ENCODE peak calls at places on chromosomes 16 and 17, in four cellular contexts. K is stimulated activated CD4-positive, alpha-beta T cell treated with anti-CD3 and anti-CD28 coated beads, Interleukin-1b, Interleukin-23, amount 100 ng/mL, for 1 hour; A is H7; W is fibroblast of gingiva. C is an unnamed sample.

GRCh38 chr16:82643936-82644630 is 17.3 kb downstream of the CDH13 start:
- DNase-seq in K (no peak), W (no peak), A (peak; percentile 37), C (no peak)

GRCh38 chr16:89183463-89183862 is 11.9 kb downstream of the CDH15 start:
- DNase-seq in A (no peak), W (no peak), K (no peak), C (no peak)

GRCh38 chr16:48276102-48276501 is 28.8 kb upstream of the ABCC11 start:
- DNase-seq in K (no peak), W (no peak), A (no peak), C (no peak)

GRCh38 chr17:71914812-71915211 is 206.0 kb upstream of the SOX9 start:
- DNase-seq in K (no peak), W (no peak), A (no peak), C (no peak)

GRCh38 chr16:3509470-3509928 is 8.7 kb downstream of the CLUAP1 start:
- DNase-seq in A (no peak), W (no peak), K (peak; percentile 42), C (no peak)

GRCh38 chr17:39742126-39742855 is 4.6 kb downstream of the GRB7 start:
- DNase-seq in W (no peak), A (no peak), K (no peak), C (no peak)

GRCh38 chr16:19559242-19559910 is 3.9 kb downstream of the VPS35L start:
- DNase-seq in A (peak; percentile 43), K (no peak), W (peak; percentile 52), C (no peak)

GRCh38 chr17:48498168-48498840 is 32.5 kb downstream of the HOXB1 start:
- DNase-seq in W (no peak), K (no peak), A (no peak), C (no peak)

GRCh38 chr17:9875441-9875840 is 29.6 kb downstream of the RCVRN start:
- DNase-seq in A (peak; percentile 67), W (no peak), K (no peak), C (no peak)

GRCh38 chr16:30570621-30571443 is 682 bp downstream of the ZNF688 start:
- DNase-seq in W (peak; percentile 6), K (no peak), A (peak; percentile 81), C (no peak)

GRCh38 chr17:12982224-12982623 is 35.6 kb downstream of the ELAC2 start:
- DNase-seq in K (no peak), W (no peak), A (no peak), C (no peak)

GRCh38 chr17:50640701-50641338 is 6.1 kb downstream of the ABCC3 start:
- DNase-seq in A (no peak), K (no peak), W (peak; percentile 16), C (no peak)

GRCh38 chr17:67027031-67027628 is 17.2 kb upstream of the CACNG1 start:
- DNase-seq in W (no peak), A (no peak), K (no peak), C (no peak)

GRCh38 chr17:63039342-63039741 is 73.3 kb downstream of the TANC2 start:
- DNase-seq in W (no peak), A (no peak), K (no peak), C (no peak)

GRCh38 chr16:2771496-2772402 is 5.3 kb downstream of the ELOB start:
- DNase-seq in W (no peak), K (no peak), A (no peak), C (no peak)

GRCh38 chr17:79022507-79022991 is 1.4 kb upstream of the C1QTNF1 start:
- DNase-seq in K (no peak), W (no peak), A (peak; percentile 24), C (no peak)

GRCh38 chr17:6374271-6374691 is 60.6 kb downstream of the AIPL1 start:
- DNase-seq in W (no peak), A (no peak), K (no peak), C (no peak)

GRCh38 chr16:65994305-65994704 is 372.2 kb upstream of the CDH5 start:
- DNase-seq in W (no peak), A (no peak), K (no peak), C (no peak)

GRCh38 chr16:29710227-29711219 is 31.5 kb downstream of the QPRT start:
- DNase-seq in K (no peak), W (peak; percentile 52), A (no peak), C (no peak)

GRCh38 chr17:77254961-77255741 is 114.4 kb downstream of the SEC14L1 start:
- DNase-seq in A (peak; percentile 76), K (no peak), W (peak; percentile 82), C (peak; percentile 17)

GRCh38 chr17:44778656-44779210 is 19.9 kb downstream of the ADAM11 start:
- DNase-seq in A (no peak), W (no peak), K (no peak), C (no peak)

GRCh38 chr17:55820675-55821074 is 69.8 kb downstream of the PCTP start:
- DNase-seq in A (no peak), W (no peak), K (no peak), C (no peak)

GRCh38 chr17:8122391-8122922 is 1.4 kb downstream of the HES7 start:
- DNase-seq in K (no peak), W (peak; percentile 51), A (peak; percentile 64), C (no peak)

GRCh38 chr17:16870253-16871245 is 101.4 kb downstream of the TNFRSF13B start:
- DNase-seq in K (no peak), A (no peak), W (no peak), C (no peak)

GRCh38 chr17:30290696-30291570 is 811 bp downstream of the BLMH start:
- DNase-seq in K (no peak), A (peak; percentile 67), W (peak; percentile 6), C (no peak)

GRCh38 chr16:82945420-82946096 is 318.8 kb downstream of the CDH13 start:
- DNase-seq in A (no peak), K (no peak), W (no peak), C (no peak)

GRCh38 chr17:75808905-75809621 is 24.5 kb downstream of the UNK start:
- DNase-seq in W (peak; percentile 66), K (no peak), A (peak; percentile 30), C (no peak)

GRCh38 chr17:62899349-62899748 is 66.7 kb upstream of the TANC2 start:
- DNase-seq in W (no peak), K (no peak), A (no peak), C (no peak)

GRCh38 chr17:921161-921560 is 58.4 kb downstream of the NXN start:
- DNase-seq in K (no peak), A (peak; percentile 64), W (no peak), C (no peak)

GRCh38 chr17:64315032-64315490 is 52.0 kb upstream of the TEX2 start:
- DNase-seq in K (no peak), A (no peak), W (peak; percentile 89), C (no peak)

GRCh38 chr17:19301973-19302372 is 60.5 kb downstream of the B9D1 start:
- DNase-seq in W (no peak), K (no peak), A (no peak), C (no peak)

GRCh38 chr17:6914711-6915110 is 81.1 kb upstream of the ALOX12 start:
- DNase-seq in K (no peak), A (no peak), W (peak; percentile 78), C (no peak)

GRCh38 chr17:82205720-82206508 is 6.7 kb downstream of the CCDC57 start:
- DNase-seq in A (peak; percentile 94), W (peak; percentile 87), K (no peak), C (peak; percentile 56)

GRCh38 chr16:78742501-78743283 is 643.2 kb downstream of the WWOX start:
- DNase-seq in A (no peak), K (peak; percentile 45), W (no peak), C (no peak)

C was measured in GOT3.